ENCODE peak calls at places on chromosomes 6 and 20, in four cellular contexts. W is K562, G is GM12878, F is H1. V is an unnamed sample.
A peak's percentile ranks its signal among the peaks of the same experiment; 100 is the strongest.

GRCh38 chr20:43944653-43945235 is 30.1 kb downstream of the TOX2 start:
- DNase-seq in F (no peak), G (no peak), W (no peak), V (no peak)

GRCh38 chr6:49468042-49468441 is 4.9 kb downstream of the CENPQ start:
- DNase-seq in W (no peak), G (no peak), F (no peak), V (no peak)

GRCh38 chr6:21137708-21138358 is 455.7 kb upstream of the SOX4 start:
- DNase-seq in G (no peak), W (no peak), F (no peak), V (no peak)

GRCh38 chr6:34523441-34524206 is 32.5 kb downstream of the SPDEF start:
- DNase-seq in F (no peak), G (no peak), W (no peak), V (no peak)

GRCh38 chr6:128438311-128438916 is 82.0 kb downstream of the PTPRK start:
- DNase-seq in G (no peak), W (no peak), F (no peak), V (no peak)

GRCh38 chr6:107543088-107543487 is 53.2 kb downstream of the SOBP start:
- DNase-seq in W (no peak), G (no peak), F (no peak), V (no peak)

GRCh38 chr6:28922004-28922840 is 1.6 kb downstream of the TRIM27 start:
- DNase-seq in F (no peak), G (no peak), W (peak; percentile 70), V (peak; percentile 90)

GRCh38 chr6:2257358-2257757 is 12.0 kb upstream of the GMDS start:
- DNase-seq in W (no peak), F (no peak), G (no peak), V (no peak)

GRCh38 chr6:131828080-131828479 is 20.3 kb downstream of the ENPP1 start:
- DNase-seq in G (no peak), W (no peak), F (no peak), V (no peak)

GRCh38 chr20:16434087-16434664 is 139.1 kb downstream of the KIF16B start:
- DNase-seq in G (peak; percentile 63), F (peak; percentile 63), W (peak; percentile 68), V (peak; percentile 75)

GRCh38 chr20:51258582-51259175 is 235.8 kb upstream of the KCNG1 start:
- DNase-seq in G (no peak), F (no peak), W (no peak), V (no peak)

GRCh38 chr20:14065774-14066173 is 70.5 kb downstream of the MACROD2 start:
- DNase-seq in F (no peak), G (no peak), W (no peak), V (peak; percentile 23)

GRCh38 chr6:51562198-51562597 is 525.2 kb downstream of the PKHD1 start:
- DNase-seq in G (peak; percentile 19), W (no peak), F (no peak), V (no peak)

GRCh38 chr6:84027340-84028183 is 6.0 kb upstream of the MRAP2 start:
- DNase-seq in G (no peak), F (no peak), W (no peak), V (no peak)

GRCh38 chr6:23329091-23329490 is 759.7 kb downstream of the HDGFL1 start:
- DNase-seq in F (no peak), W (no peak), G (no peak), V (no peak)

GRCh38 chr6:155171109-155171746 is 92.6 kb upstream of the CLDN20 start:
- DNase-seq in W (no peak), G (peak; percentile 79), F (no peak), V (peak; percentile 73)

GRCh38 chr6:47352169-47352568 is 42.5 kb upstream of the TNFRSF21 start:
- DNase-seq in F (no peak), W (peak; percentile 17), G (no peak), V (peak; percentile 37)

GRCh38 chr6:125008261-125008671 is 46.0 kb downstream of the RNF217 start:
- DNase-seq in W (no peak), F (no peak), G (no peak), V (no peak)

GRCh38 chr6:35064508-35065440 is 76.4 kb downstream of the TCP11 start:
- DNase-seq in G (no peak), W (peak; percentile 52), F (no peak), V (no peak)

GRCh38 chr20:3396492-3396891 is 11.0 kb downstream of the DNAAF9 start:
- DNase-seq in W (no peak), G (no peak), F (no peak), V (no peak)

GRCh38 chr6:74534485-74535211 is 671.2 kb downstream of the COL12A1 start:
- DNase-seq in W (no peak), F (no peak), G (no peak), V (peak; percentile 99)

GRCh38 chr6:40386200-40386599 is 201.0 kb downstream of the LRFN2 start:
- DNase-seq in G (no peak), F (no peak), W (peak; percentile 4), V (no peak)

GRCh38 chr6:122501475-122501874 is 29.9 kb upstream of the SERINC1 start:
- DNase-seq in W (no peak), F (no peak), G (no peak), V (no peak)

GRCh38 chr6:97085772-97086171 is 161.2 kb downstream of the KLHL32 start:
- DNase-seq in G (no peak), F (no peak), W (no peak), V (no peak)

GRCh38 chr20:34736106-34736505 is 32.0 kb downstream of the TP53INP2 start:
- DNase-seq in G (no peak), F (no peak), W (no peak), V (no peak)

GRCh38 chr6:11607381-11607780 is 69.8 kb downstream of the TMEM170B start:
- DNase-seq in G (no peak), W (no peak), F (no peak), V (no peak)

GRCh38 chr6:2988076-2988425 is 11.6 kb upstream of the NQO2 start:
- DNase-seq in W (no peak), G (no peak), F (no peak), V (no peak)

GRCh38 chr6:156262014-156262413 is 515.2 kb upstream of the ARID1B start:
- DNase-seq in F (no peak), G (no peak), W (no peak), V (no peak)

GRCh38 chr6:142822882-142823578 is 121.9 kb downstream of the HIVEP2 start:
- DNase-seq in G (no peak), W (peak; percentile 32), F (peak; percentile 61), V (no peak)
- TF ChIP-seq BRCA1 in G (no peak), W (no peak), F (no peak), V (no peak)

GRCh38 chr6:137731960-137732616 is 135.0 kb upstream of the TNFAIP3 start:
- DNase-seq in F (no peak), G (no peak), W (no peak), V (peak; percentile 99)

GRCh38 chr6:137734005-137734874 is 132.8 kb upstream of the TNFAIP3 start:
- DNase-seq in W (no peak), F (no peak), G (no peak), V (no peak)

GRCh38 chr6:137731600-137731959 is 135.5 kb upstream of the TNFAIP3 start:
- DNase-seq in G (no peak), W (no peak), F (no peak), V (peak; percentile 54)

GRCh38 chr6:137734875-137735182 is 132.2 kb upstream of the TNFAIP3 start:
- DNase-seq in F (no peak), W (no peak), G (no peak), V (peak; percentile 86)

GRCh38 chr6:137733353-137733746 is 133.7 kb upstream of the TNFAIP3 start:
- DNase-seq in W (no peak), F (no peak), G (no peak), V (no peak)
- H3K4me1 ChIP-seq in W (no peaks in the 10 kb centered on the region), F (no peaks in the 10 kb centered on the region), G (peaks cover 12% of the 10 kb centered on the region), V (peaks cover 94% of the 10 kb centered on the region)

GRCh38 chr20:18780731-18781130 is 32.9 kb upstream of the SCP2D1 start:
- DNase-seq in W (no peak), G (no peak), F (no peak), V (no peak)
- TF ChIP-seq BRCA1 in W (no peak), G (no peak), F (no peak), V (no peak)

GRCh38 chr20:48817367-48818030 is 10.3 kb downstream of the PREX1 start:
- DNase-seq in W (no peak), F (no peak), G (no peak), V (no peak)
- H3K4me1 ChIP-seq in W (no peaks in the 10 kb centered on the region), F (peaks cover 3% of the 10 kb centered on the region), G (peaks cover 58% of the 10 kb centered on the region), V (no peaks in the 10 kb centered on the region)

DNA sequence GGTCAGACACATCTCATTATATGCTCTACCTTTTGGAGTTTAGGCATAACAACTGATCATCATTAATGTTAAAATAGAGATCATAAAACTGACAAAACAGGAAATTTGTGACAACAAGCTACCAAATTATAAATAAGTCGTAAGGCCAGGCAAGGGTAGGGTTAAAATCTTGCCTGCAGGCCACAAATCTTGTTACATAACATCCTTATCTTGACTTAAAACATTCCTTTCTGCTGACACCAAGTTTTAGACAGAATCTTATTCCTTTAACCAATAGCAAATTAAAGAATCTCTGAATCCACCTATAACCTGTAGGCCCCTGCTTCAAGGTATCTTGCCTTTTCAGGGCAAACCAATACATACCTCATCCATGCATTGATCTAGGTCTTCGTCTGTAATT is 32.5 kb upstream of the NKAIN2 start:
- DNase-seq in W (no peak), F (no peak), G (no peak), V (no peak)
- TF ChIP-seq BRCA1 in W (no peak), F (no peak), G (no peak), V (no peak)

DNA sequence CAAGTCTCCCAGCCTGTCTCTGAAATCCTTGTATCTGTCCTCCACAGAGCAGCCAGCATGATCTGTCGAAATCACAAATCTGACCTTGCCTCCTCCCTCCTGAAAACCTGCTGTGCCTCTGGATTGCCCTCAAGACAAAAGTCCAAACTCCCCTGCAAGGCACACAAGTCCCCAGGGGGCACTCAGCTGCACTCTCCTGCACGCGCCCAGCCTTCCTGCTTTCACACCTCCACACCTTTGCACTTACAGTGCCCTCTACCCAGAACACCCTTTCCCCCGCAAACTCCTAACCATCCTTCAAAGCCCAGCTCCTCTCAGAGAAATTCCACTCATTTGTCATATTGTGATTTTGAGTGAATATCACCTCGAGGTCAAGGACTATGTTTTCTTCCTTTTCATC is 83.4 kb upstream of the TOP1 start:
- DNase-seq in F (no peak), G (no peak), W (no peak), V (no peak)
- H3K4me1 ChIP-seq in F (peaks cover 3% of the 10 kb centered on the region), G (peaks cover 14% of the 10 kb centered on the region), W (peaks cover 3% of the 10 kb centered on the region), V (peaks cover 11% of the 10 kb centered on the region)

DNA sequence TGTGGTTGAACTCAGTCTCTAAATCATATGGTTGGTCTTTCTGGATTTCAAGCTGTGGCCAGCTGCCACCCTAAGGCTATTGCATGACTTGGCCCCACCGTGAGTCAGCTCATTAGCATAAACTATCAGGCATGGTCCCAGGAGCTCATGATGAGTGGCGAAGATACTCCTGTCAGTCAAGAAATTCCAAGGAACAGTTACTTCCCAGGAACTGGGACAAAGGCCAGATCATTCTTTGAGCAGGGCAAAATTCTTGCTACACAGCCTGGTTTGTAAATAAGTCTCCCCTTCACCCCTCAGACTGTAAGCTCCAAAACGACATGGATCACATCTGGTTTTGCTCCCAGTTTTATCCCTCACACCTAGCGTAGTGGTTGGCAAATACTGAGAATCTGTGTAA is 33.0 kb upstream of the KIAA1586 start:
- DNase-seq in G (no peak), W (peak; percentile 19), F (no peak), V (no peak)
- TF ChIP-seq BRCA1 in G (no peak), W (no peak), F (no peak), V (no peak)

GRCh38 chr6:37170273-37171140 is 555 bp downstream of the PIM1 start:
- DNase-seq in G (no peak), W (peak; percentile 51), F (no peak), V (no peak)
- H3K4me1 ChIP-seq in G (peaks cover 23% of the 10 kb centered on the region), W (peaks cover 22% of the 10 kb centered on the region), F (peaks cover 6% of the 10 kb centered on the region), V (peaks cover 58% of the 10 kb centered on the region)

GRCh38 chr6:89980353-89980752 is 86.1 kb downstream of the GJA10 start:
- DNase-seq in W (no peak), G (no peak), F (no peak), V (no peak)
- TF ChIP-seq BRCA1 in W (no peak), G (no peak), F (no peak), V (no peak)

V was measured in HepG2.